ENCODE peak calls at places on chromosomes 6 and 20, in seven cellular contexts. O is CD8-positive, alpha-beta T cell; W is esophagus squamous epithelium; B is aorta; L is heart left ventricle; Z is tibial artery; J is colonic mucosa. C is an unnamed sample.

GRCh38 chr6:40753939-40754448 is 166.8 kb upstream of the LRFN2 start:
- DNase-seq in Z (no peak), J (no peak), O (no peak), W (no peak), L (no peak), B (no peak), C (no peak)

GRCh38 chr6:77876300-77876699 is 223.5 kb downstream of the MEI4 start:
- DNase-seq in Z (no peak), L (no peak), W (no peak), J (no peak), B (no peak), O (no peak), C (no peak)

GRCh38 chr6:112310439-112311154 is 36.5 kb upstream of the RFPL4B start:
- DNase-seq in L (no peak), B (no peak), O (no peak), J (no peak), W (no peak), Z (no peak), C (no peak)

GRCh38 chr6:149031545-149032317 is 284.9 kb downstream of the UST start:
- DNase-seq in L (no peak), Z (peak; percentile 77), W (no peak), B (peak; percentile 82), O (no peak), J (no peak), C (no peak)

GRCh38 chr6:87482382-87482781 is 9.6 kb downstream of the SLC35A1 start:
- DNase-seq in L (no peak), J (no peak), W (no peak), O (no peak), Z (no peak), B (no peak), C (no peak)

GRCh38 chr6:83615025-83615999 is 93.6 kb downstream of the SNAP91 start:
- DNase-seq in O (no peak), L (no peak), Z (no peak), J (no peak), W (no peak), B (no peak), C (no peak)

GRCh38 chr6:54353975-54354374 is 45.7 kb downstream of the TINAG start:
- DNase-seq in B (no peak), J (no peak), L (no peak), W (no peak), O (no peak), Z (no peak), C (no peak)

GRCh38 chr6:124613050-124613449 is 349.2 kb upstream of the RNF217 start:
- DNase-seq in O (no peak), B (no peak), J (no peak), Z (no peak), L (no peak), W (no peak), C (no peak)

GRCh38 chr6:169250660-169251059 is 3.0 kb downstream of the THBS2 start:
- DNase-seq in O (no peak), J (no peak), Z (peak; percentile 85), W (no peak), B (peak; percentile 71), L (no peak), C (no peak)

GRCh38 chr6:42616716-42617115 is 52.9 kb downstream of the UBR2 start:
- DNase-seq in B (no peak), J (no peak), Z (no peak), L (no peak), W (no peak), O (no peak), C (no peak)

GRCh38 chr6:13574571-13575376 is at the start of gene SIRT5:
- DNase-seq in B (peak; percentile 81), J (peak; percentile 94), W (peak; percentile 26), Z (peak; percentile 90), L (peak; percentile 81), O (peak; percentile 46), C (peak; percentile 87)

GRCh38 chr20:17612287-17612974 is 42.6 kb downstream of the DSTN start:
- DNase-seq in O (peak; percentile 34), Z (peak; percentile 93), B (peak; percentile 72), L (peak; percentile 19), W (no peak), J (no peak), C (peak; percentile 65)

GRCh38 chr6:27263886-27264285 is 16.4 kb downstream of the PRSS16 start:
- DNase-seq in Z (no peak), W (no peak), O (no peak), J (no peak), L (no peak), B (no peak), C (no peak)

GRCh38 chr20:5078399-5078958 is 41.3 kb downstream of the PCNA start:
- DNase-seq in Z (peak; percentile 76), J (peak; percentile 81), O (peak; percentile 54), L (peak; percentile 61), B (peak; percentile 89), W (peak; percentile 48), C (peak; percentile 83)

GRCh38 chr6:4902363-4902762 is 101.5 kb downstream of the RPP40 start:
- DNase-seq in O (no peak), W (no peak), Z (no peak), L (no peak), B (no peak), J (no peak), C (no peak)
- H3K4me3 ChIP-seq in O (no peak overlapping the region), W (no peak overlapping the region), Z (no peak overlapping the region), L (no peak overlapping the region), B (no peak overlapping the region), J (no peak overlapping the region), C (no peak overlapping the region)

GRCh38 chr6:20875369-20875963 is 341.2 kb downstream of the CDKAL1 start:
- DNase-seq in J (no peak), O (no peak), Z (no peak), W (no peak), B (no peak), L (no peak), C (no peak)
- H3K27ac ChIP-seq in J (no peak overlapping the region), O (no peak overlapping the region), Z (no peak overlapping the region), W (no peak overlapping the region), B (no peak overlapping the region), L (no peak overlapping the region), C (no peak overlapping the region)

GRCh38 chr20:57287901-57288300 is 21.5 kb upstream of the BMP7 start:
- DNase-seq in J (no peak), Z (no peak), B (no peak), W (no peak), L (no peak), O (no peak), C (no peak)
- H3K4me3 ChIP-seq in J (no peak overlapping the region), Z (no peak overlapping the region), B (no peak overlapping the region), W (no peak overlapping the region), L (no peak overlapping the region), O (no peak overlapping the region), C (no peak overlapping the region)

GRCh38 chr6:3838992-3839867 is 9.9 kb upstream of the FAM50B start:
- DNase-seq in J (no peak), W (no peak), Z (no peak), L (no peak), B (no peak), O (no peak), C (no peak)

GRCh38 chr6:3844097-3844463 is 5.1 kb upstream of the FAM50B start:
- DNase-seq in L (no peak), B (no peak), W (no peak), J (no peak), Z (no peak), O (no peak), C (no peak)

GRCh38 chr6:3843379-3844096 is 5.6 kb upstream of the FAM50B start:
- DNase-seq in L (no peak), W (no peak), J (no peak), B (no peak), Z (no peak), O (no peak), C (no peak)

GRCh38 chr6:3841066-3841454 is 8.1 kb upstream of the FAM50B start:
- DNase-seq in J (no peak), Z (no peak), L (no peak), W (no peak), O (no peak), B (no peak), C (no peak)

GRCh38 chr6:3841711-3842565 is 7.2 kb upstream of the FAM50B start:
- DNase-seq in Z (peak; percentile 79), J (no peak), L (no peak), B (no peak), O (no peak), W (no peak), C (no peak)
- H3K27ac ChIP-seq in Z (peak overlapping the region; percentile 77), J (no peak overlapping the region), L (no peak overlapping the region), B (peak overlapping the region; percentile 83), O (no peak overlapping the region), W (no peak overlapping the region), C (no peak overlapping the region)

GRCh38 chr6:89116702-89117101 is 1.2 kb downstream of the SRSF12 start:
- DNase-seq in B (no peak), W (no peak), Z (no peak), L (no peak), J (no peak), O (no peak), C (no peak)
- H3K4me3 ChIP-seq in B (no peak overlapping the region), W (peak overlapping the region; percentile 91), Z (peak overlapping the region; percentile 67), L (peak overlapping the region; percentile 70), J (no peak overlapping the region), O (peak overlapping the region; percentile 38), C (peak overlapping the region; percentile 67)

GRCh38 chr6:85556992-85557668 is 36.5 kb downstream of the SNX14 start:
- DNase-seq in J (no peak), Z (no peak), L (no peak), B (no peak), W (no peak), O (no peak), C (no peak)

GRCh38 chr6:85561750-85562357 is 31.8 kb downstream of the SNX14 start:
- DNase-seq in W (no peak), J (no peak), L (no peak), Z (no peak), O (no peak), B (no peak), C (no peak)
- H3K27ac ChIP-seq in W (no peak overlapping the region), J (no peak overlapping the region), L (no peak overlapping the region), Z (no peak overlapping the region), O (no peak overlapping the region), B (no peak overlapping the region), C (no peak overlapping the region)

DNA sequence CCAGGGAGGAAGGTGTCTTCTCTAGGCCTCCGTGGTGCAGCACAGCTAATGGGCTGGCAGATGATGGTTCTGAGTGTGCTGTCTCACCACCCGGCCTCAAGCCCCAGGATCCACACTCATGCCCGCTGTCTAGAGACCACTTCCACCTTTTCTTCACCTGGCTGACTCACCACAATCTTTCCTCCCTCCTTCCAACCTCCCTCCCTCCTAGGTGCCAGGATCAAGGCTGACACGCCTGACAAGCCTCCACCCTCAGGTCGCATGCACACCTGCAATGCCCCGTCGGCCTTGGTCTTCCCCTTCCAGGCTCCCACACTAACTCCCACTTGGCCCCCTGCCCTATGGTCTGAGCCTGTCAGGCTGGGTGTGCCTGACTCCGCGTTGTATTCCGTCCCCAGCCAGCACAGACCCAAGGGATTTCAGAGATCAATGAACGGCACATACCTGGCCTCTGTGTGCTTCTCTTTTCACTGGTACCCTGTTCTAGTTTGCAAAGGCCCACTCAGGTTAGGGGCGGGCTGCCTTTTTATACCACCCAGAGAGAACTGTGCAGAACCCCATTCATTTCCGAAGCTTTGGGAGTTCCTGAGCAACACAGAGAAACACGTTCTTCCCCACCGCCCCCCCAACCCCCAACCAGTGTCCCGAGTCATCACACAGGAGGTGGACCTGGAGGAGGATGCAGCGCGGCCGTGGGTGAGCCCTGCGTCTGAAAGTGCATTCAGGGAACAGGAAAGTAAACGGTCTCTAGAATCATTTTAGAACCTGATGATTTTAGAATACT is 39.3 kb downstream of the PMEPA1 start:
- DNase-seq in J (no peak), W (no peak), O (no peak), Z (no peak), L (no peak), B (no peak), C (no peak)
- H3K4me3 ChIP-seq in J (no peak overlapping the region), W (no peak overlapping the region), O (no peak overlapping the region), Z (no peak overlapping the region), L (no peak overlapping the region), B (no peak overlapping the region), C (no peak overlapping the region)

C was measured in lower lobe of right lung.